ENCODE peak calls at places on chromosomes 5 and 9, in eight cellular contexts. One of them, this sample, is unnamed.

GRCh38 chr5:98942849-98943248 is 14.0 kb upstream of the CHD1 start:
- DNase-seq in cardiac fibroblast: peak
- DNase-seq in gastrocnemius medialis: no peak
- DNase-seq in fibroblast of mammary gland: peak
- DNase-seq in WTC11: no peak
- DNase-seq in MCF 10A: peak
- DNase-seq in left ventricle myocardium inferior: no peak
- DNase-seq in CD8-positive, alpha-beta T cell: no peak
- DNase-seq in this sample: no peak

GRCh38 chr5:175822225-175822624 is 49.2 kb upstream of the CPLX2 start:
- DNase-seq in cardiac fibroblast: no peak
- DNase-seq in gastrocnemius medialis: no peak
- DNase-seq in fibroblast of mammary gland: no peak
- DNase-seq in WTC11: no peak
- DNase-seq in MCF 10A: peak
- DNase-seq in left ventricle myocardium inferior: no peak
- DNase-seq in CD8-positive, alpha-beta T cell: no peak
- DNase-seq in this sample: no peak

GRCh38 chr9:22098636-22099332 is 89.7 kb upstream of the CDKN2B start:
- DNase-seq in cardiac fibroblast: no peak
- DNase-seq in gastrocnemius medialis: peak
- DNase-seq in fibroblast of mammary gland: peak
- DNase-seq in WTC11: no peak
- DNase-seq in MCF 10A: no peak
- DNase-seq in left ventricle myocardium inferior: no peak
- DNase-seq in CD8-positive, alpha-beta T cell: no peak
- DNase-seq in this sample: no peak

GRCh38 chr9:111759762-111760639 is 34.7 kb downstream of the SHOC1 start:
- DNase-seq in cardiac fibroblast: peak
- DNase-seq in gastrocnemius medialis: no peak
- DNase-seq in fibroblast of mammary gland: peak
- DNase-seq in WTC11: peak
- DNase-seq in MCF 10A: peak
- DNase-seq in left ventricle myocardium inferior: no peak
- DNase-seq in CD8-positive, alpha-beta T cell: peak
- DNase-seq in this sample: no peak

GRCh38 chr9:136546697-136547481 is 1.0 kb upstream of the NOTCH1 start:
- DNase-seq in cardiac fibroblast: peak
- DNase-seq in gastrocnemius medialis: peak
- DNase-seq in fibroblast of mammary gland: peak
- DNase-seq in WTC11: no peak
- DNase-seq in MCF 10A: peak
- DNase-seq in left ventricle myocardium inferior: peak
- DNase-seq in CD8-positive, alpha-beta T cell: peak
- DNase-seq in this sample: no peak

GRCh38 chr9:116165912-116166311 is 12.3 kb downstream of the PAPPA start:
- DNase-seq in cardiac fibroblast: peak
- DNase-seq in gastrocnemius medialis: no peak
- DNase-seq in fibroblast of mammary gland: peak
- DNase-seq in WTC11: no peak
- DNase-seq in MCF 10A: no peak
- DNase-seq in left ventricle myocardium inferior: no peak
- DNase-seq in CD8-positive, alpha-beta T cell: no peak
- DNase-seq in this sample: no peak

GRCh38 chr9:80885894-80886293 is 803.5 kb downstream of the TLE1 start:
- DNase-seq in cardiac fibroblast: peak
- DNase-seq in gastrocnemius medialis: no peak
- DNase-seq in fibroblast of mammary gland: peak
- DNase-seq in WTC11: peak
- DNase-seq in MCF 10A: peak
- DNase-seq in left ventricle myocardium inferior: no peak
- DNase-seq in CD8-positive, alpha-beta T cell: no peak
- DNase-seq in this sample: no peak

GRCh38 chr5:39235648-39236047 is 16.3 kb upstream of the FYB1 start:
- DNase-seq in cardiac fibroblast: no peak
- DNase-seq in gastrocnemius medialis: no peak
- DNase-seq in fibroblast of mammary gland: no peak
- DNase-seq in WTC11: no peak
- DNase-seq in MCF 10A: no peak
- DNase-seq in left ventricle myocardium inferior: no peak
- DNase-seq in CD8-positive, alpha-beta T cell: no peak
- DNase-seq in this sample: no peak

GRCh38 chr9:136021891-136022681 is 60.9 kb upstream of the UBAC1 start:
- DNase-seq in cardiac fibroblast: no peak
- DNase-seq in gastrocnemius medialis: peak
- DNase-seq in fibroblast of mammary gland: no peak
- DNase-seq in WTC11: peak
- DNase-seq in MCF 10A: no peak
- DNase-seq in left ventricle myocardium inferior: peak
- DNase-seq in CD8-positive, alpha-beta T cell: no peak
- DNase-seq in this sample: no peak

GRCh38 chr5:176906796-176907195 is 7.7 kb upstream of the HK3 start:
- DNase-seq in cardiac fibroblast: no peak
- DNase-seq in gastrocnemius medialis: no peak
- DNase-seq in fibroblast of mammary gland: no peak
- DNase-seq in WTC11: no peak
- DNase-seq in MCF 10A: no peak
- DNase-seq in left ventricle myocardium inferior: no peak
- DNase-seq in CD8-positive, alpha-beta T cell: no peak
- DNase-seq in this sample: no peak

GRCh38 chr9:94973491-94973941 is 247.0 kb downstream of the AOPEP start:
- DNase-seq in cardiac fibroblast: peak
- DNase-seq in gastrocnemius medialis: no peak
- DNase-seq in fibroblast of mammary gland: peak
- DNase-seq in WTC11: no peak
- DNase-seq in MCF 10A: no peak
- DNase-seq in left ventricle myocardium inferior: no peak
- DNase-seq in CD8-positive, alpha-beta T cell: no peak
- DNase-seq in this sample: no peak

GRCh38 chr9:79134654-79135053 is 437.1 kb upstream of the TLE4 start:
- DNase-seq in cardiac fibroblast: peak
- DNase-seq in gastrocnemius medialis: no peak
- DNase-seq in fibroblast of mammary gland: no peak
- DNase-seq in WTC11: peak
- DNase-seq in MCF 10A: peak
- DNase-seq in left ventricle myocardium inferior: no peak
- DNase-seq in CD8-positive, alpha-beta T cell: no peak
- DNase-seq in this sample: no peak

GRCh38 chr9:7196467-7196866 is 438.7 kb downstream of the KDM4C start:
- DNase-seq in cardiac fibroblast: no peak
- DNase-seq in gastrocnemius medialis: no peak
- DNase-seq in fibroblast of mammary gland: no peak
- DNase-seq in WTC11: no peak
- DNase-seq in MCF 10A: peak
- DNase-seq in left ventricle myocardium inferior: no peak
- DNase-seq in CD8-positive, alpha-beta T cell: no peak
- DNase-seq in this sample: no peak

GRCh38 chr9:2494571-2494970 is 127.0 kb upstream of the VLDLR start:
- DNase-seq in cardiac fibroblast: peak
- DNase-seq in gastrocnemius medialis: no peak
- DNase-seq in fibroblast of mammary gland: peak
- DNase-seq in WTC11: no peak
- DNase-seq in MCF 10A: no peak
- DNase-seq in left ventricle myocardium inferior: no peak
- DNase-seq in CD8-positive, alpha-beta T cell: no peak
- DNase-seq in this sample: no peak

GRCh38 chr5:140371356-140372151 is 11.6 kb downstream of the SLC4A9 start:
- DNase-seq in cardiac fibroblast: no peak
- DNase-seq in gastrocnemius medialis: no peak
- DNase-seq in fibroblast of mammary gland: no peak
- DNase-seq in WTC11: no peak
- DNase-seq in MCF 10A: no peak
- DNase-seq in left ventricle myocardium inferior: no peak
- DNase-seq in CD8-positive, alpha-beta T cell: no peak
- DNase-seq in this sample: no peak

GRCh38 chr5:59838989-59839388 is 54.5 kb downstream of the PDE4D start:
- DNase-seq in cardiac fibroblast: no peak
- DNase-seq in gastrocnemius medialis: no peak
- DNase-seq in fibroblast of mammary gland: no peak
- DNase-seq in WTC11: no peak
- DNase-seq in MCF 10A: no peak
- DNase-seq in left ventricle myocardium inferior: no peak
- DNase-seq in CD8-positive, alpha-beta T cell: no peak
- DNase-seq in this sample: no peak

GRCh38 chr9:33791117-33791516 is 4.2 kb upstream of the PRSS3 start:
- DNase-seq in cardiac fibroblast: peak
- DNase-seq in gastrocnemius medialis: no peak
- DNase-seq in fibroblast of mammary gland: peak
- DNase-seq in WTC11: no peak
- DNase-seq in MCF 10A: peak
- DNase-seq in left ventricle myocardium inferior: no peak
- DNase-seq in CD8-positive, alpha-beta T cell: no peak
- DNase-seq in this sample: no peak

GRCh38 chr9:131117111-131117761 is 8.2 kb upstream of the NUP214 start:
- DNase-seq in cardiac fibroblast: peak
- DNase-seq in gastrocnemius medialis: no peak
- DNase-seq in fibroblast of mammary gland: no peak
- DNase-seq in WTC11: no peak
- DNase-seq in MCF 10A: no peak
- DNase-seq in left ventricle myocardium inferior: no peak
- DNase-seq in CD8-positive, alpha-beta T cell: no peak
- DNase-seq in this sample: peak

GRCh38 chr5:126852104-126852531 is 75.2 kb downstream of the LMNB1 start:
- DNase-seq in cardiac fibroblast: peak
- DNase-seq in gastrocnemius medialis: no peak
- DNase-seq in fibroblast of mammary gland: peak
- DNase-seq in WTC11: no peak
- DNase-seq in MCF 10A: peak
- DNase-seq in left ventricle myocardium inferior: no peak
- DNase-seq in CD8-positive, alpha-beta T cell: no peak
- DNase-seq in this sample: no peak

GRCh38 chr5:321233-321725 is at the start of gene AHRR:
- DNase-seq in cardiac fibroblast: peak
- DNase-seq in gastrocnemius medialis: no peak
- DNase-seq in fibroblast of mammary gland: peak
- DNase-seq in WTC11: peak
- DNase-seq in MCF 10A: peak
- DNase-seq in left ventricle myocardium inferior: peak
- DNase-seq in CD8-positive, alpha-beta T cell: no peak
- DNase-seq in this sample: no peak

GRCh38 chr5:141434006-141434405 is 3.7 kb downstream of the PCDHGA12 start:
- DNase-seq in cardiac fibroblast: no peak
- DNase-seq in gastrocnemius medialis: no peak
- DNase-seq in fibroblast of mammary gland: peak
- DNase-seq in WTC11: no peak
- DNase-seq in MCF 10A: no peak
- DNase-seq in left ventricle myocardium inferior: no peak
- DNase-seq in CD8-positive, alpha-beta T cell: no peak
- DNase-seq in this sample: no peak

DNA sequence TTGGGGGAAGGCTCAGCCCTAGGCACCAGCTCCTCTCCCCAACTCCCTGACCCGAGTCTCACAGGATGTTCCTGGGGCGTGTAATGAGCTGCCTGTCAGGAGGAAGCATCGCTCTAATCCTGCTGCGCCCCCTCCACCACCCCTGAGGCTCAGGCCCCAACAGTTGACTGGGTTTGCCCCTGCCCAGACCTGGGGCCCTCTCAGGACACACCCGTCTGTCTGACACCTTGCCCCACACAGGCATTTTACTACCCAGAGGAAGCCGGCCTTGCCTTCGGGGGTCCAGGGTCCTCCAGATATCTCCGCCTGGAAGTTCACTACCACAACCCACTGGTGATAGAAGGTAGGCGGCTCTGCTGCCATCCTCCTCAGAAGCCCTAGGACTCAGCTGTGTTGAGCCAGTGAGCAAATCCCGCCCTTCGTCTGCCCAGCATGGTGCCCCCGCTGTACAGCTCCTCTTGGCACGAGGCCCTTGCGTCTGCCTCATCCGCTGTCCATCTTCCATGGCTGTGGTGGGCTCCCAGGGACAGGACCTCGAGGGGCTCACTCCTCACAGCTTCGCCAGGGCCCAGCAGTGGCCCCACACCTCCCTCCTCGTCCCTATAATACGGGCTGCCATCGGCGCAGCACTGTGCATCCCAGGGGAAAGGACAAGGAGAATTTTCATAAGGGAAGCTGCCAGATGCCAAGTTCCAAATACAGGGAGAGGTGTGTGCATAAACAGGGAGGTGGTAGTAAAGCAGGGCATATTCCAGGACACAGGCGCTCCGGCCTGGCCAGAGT is 8.0 kb downstream of the DBH start:
- DNase-seq in cardiac fibroblast: no peak
- DNase-seq in gastrocnemius medialis: no peak
- DNase-seq in fibroblast of mammary gland: no peak
- DNase-seq in WTC11: no peak
- DNase-seq in MCF 10A: no peak
- DNase-seq in left ventricle myocardium inferior: no peak
- DNase-seq in CD8-positive, alpha-beta T cell: no peak
- DNase-seq in this sample: peak
- TF ChIP-seq CTCF in cardiac fibroblast: no peak
- TF ChIP-seq CTCF in gastrocnemius medialis: no peak
- TF ChIP-seq CTCF in fibroblast of mammary gland: no peak
- TF ChIP-seq CTCF in WTC11: no peak
- TF ChIP-seq CTCF in MCF 10A: no peak
- TF ChIP-seq CTCF in left ventricle myocardium inferior: no peak
- TF ChIP-seq CTCF in CD8-positive, alpha-beta T cell: no peak
- TF ChIP-seq CTCF in this sample: no peak

DNA sequence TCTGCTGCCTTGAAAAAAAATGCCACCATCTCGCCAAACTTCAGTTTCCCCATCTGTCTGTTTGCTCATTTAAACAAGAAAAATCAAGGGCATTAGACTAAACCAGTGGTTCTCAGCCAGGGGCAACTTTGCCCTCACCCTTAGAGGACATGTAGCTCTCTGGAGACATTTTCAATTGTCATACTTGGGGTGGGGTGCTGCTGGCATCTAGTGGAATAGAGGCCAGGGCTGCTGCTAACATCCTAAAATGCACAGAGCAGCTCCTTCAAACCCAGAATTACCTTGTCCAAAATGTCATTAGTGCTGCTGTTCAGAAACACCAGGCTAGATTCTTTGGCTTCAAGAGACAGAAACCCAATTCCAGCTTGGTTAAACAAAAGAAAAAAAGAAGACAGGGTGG is 71.1 kb upstream of the FOXE1 start:
- DNase-seq in cardiac fibroblast: no peak
- DNase-seq in gastrocnemius medialis: no peak
- DNase-seq in fibroblast of mammary gland: no peak
- DNase-seq in WTC11: no peak
- DNase-seq in MCF 10A: no peak
- DNase-seq in left ventricle myocardium inferior: no peak
- DNase-seq in CD8-positive, alpha-beta T cell: no peak
- DNase-seq in this sample: no peak
- TF ChIP-seq CTCF in cardiac fibroblast: no peak
- TF ChIP-seq CTCF in gastrocnemius medialis: no peak
- TF ChIP-seq CTCF in fibroblast of mammary gland: no peak
- TF ChIP-seq CTCF in WTC11: no peak
- TF ChIP-seq CTCF in MCF 10A: peak
- TF ChIP-seq CTCF in left ventricle myocardium inferior: no peak
- TF ChIP-seq CTCF in CD8-positive, alpha-beta T cell: no peak
- TF ChIP-seq CTCF in this sample: no peak

GRCh38 chr5:97297063-97297715 is 114.1 kb upstream of the RIOK2 start:
- DNase-seq in cardiac fibroblast: peak
- DNase-seq in gastrocnemius medialis: no peak
- DNase-seq in fibroblast of mammary gland: peak
- DNase-seq in WTC11: peak
- DNase-seq in MCF 10A: peak
- DNase-seq in left ventricle myocardium inferior: no peak
- DNase-seq in CD8-positive, alpha-beta T cell: no peak
- DNase-seq in this sample: no peak
- TF ChIP-seq CTCF in cardiac fibroblast: peak
- TF ChIP-seq CTCF in gastrocnemius medialis: no peak
- TF ChIP-seq CTCF in fibroblast of mammary gland: peak
- TF ChIP-seq CTCF in WTC11: peak
- TF ChIP-seq CTCF in MCF 10A: peak
- TF ChIP-seq CTCF in left ventricle myocardium inferior: peak
- TF ChIP-seq CTCF in CD8-positive, alpha-beta T cell: no peak
- TF ChIP-seq CTCF in this sample: peak

GRCh38 chr9:126620478-126620877 is 6.8 kb downstream of the LMX1B start:
- DNase-seq in cardiac fibroblast: no peak
- DNase-seq in gastrocnemius medialis: no peak
- DNase-seq in fibroblast of mammary gland: no peak
- DNase-seq in WTC11: no peak
- DNase-seq in MCF 10A: no peak
- DNase-seq in left ventricle myocardium inferior: no peak
- DNase-seq in CD8-positive, alpha-beta T cell: no peak
- DNase-seq in this sample: no peak
- TF ChIP-seq CTCF in cardiac fibroblast: no peak
- TF ChIP-seq CTCF in gastrocnemius medialis: no peak
- TF ChIP-seq CTCF in fibroblast of mammary gland: no peak
- TF ChIP-seq CTCF in WTC11: no peak
- TF ChIP-seq CTCF in MCF 10A: no peak
- TF ChIP-seq CTCF in left ventricle myocardium inferior: no peak
- TF ChIP-seq CTCF in CD8-positive, alpha-beta T cell: no peak
- TF ChIP-seq CTCF in this sample: no peak